ENCODE peak calls at places on chromosomes 7 and 10, in ten cellular contexts. One of them, this sample, is unnamed.

GRCh38 chr7:7699970-7700369 is 18.4 kb downstream of the RPA3 start:
- DNase-seq in tibial nerve: no peak
- DNase-seq in A549: no peak
- DNase-seq in H1: no peak
- DNase-seq in transverse colon: no peak
- DNase-seq in stomach: no peak
- DNase-seq in sigmoid colon: no peak
- DNase-seq in ovary: no peak
- DNase-seq in suprapubic skin: no peak
- DNase-seq in K562: no peak
- DNase-seq in this sample: no peak

GRCh38 chr10:20004087-20004523 is 187.9 kb downstream of the PLXDC2 start:
- DNase-seq in tibial nerve: no peak
- DNase-seq in A549: no peak
- DNase-seq in H1: no peak
- DNase-seq in transverse colon: peak
- DNase-seq in stomach: no peak
- DNase-seq in sigmoid colon: peak
- DNase-seq in ovary: peak
- DNase-seq in suprapubic skin: no peak
- DNase-seq in K562: no peak
- DNase-seq in this sample: no peak

GRCh38 chr7:28411876-28412662 is at the start of gene CREB5:
- DNase-seq in tibial nerve: no peak
- DNase-seq in A549: peak
- DNase-seq in H1: no peak
- DNase-seq in transverse colon: no peak
- DNase-seq in stomach: no peak
- DNase-seq in sigmoid colon: no peak
- DNase-seq in ovary: no peak
- DNase-seq in suprapubic skin: no peak
- DNase-seq in K562: no peak
- DNase-seq in this sample: no peak

GRCh38 chr7:8176370-8177081 is 85.4 kb downstream of the ICA1 start:
- DNase-seq in tibial nerve: no peak
- DNase-seq in A549: no peak
- DNase-seq in H1: no peak
- DNase-seq in transverse colon: peak
- DNase-seq in stomach: no peak
- DNase-seq in sigmoid colon: no peak
- DNase-seq in ovary: no peak
- DNase-seq in suprapubic skin: no peak
- DNase-seq in K562: no peak
- DNase-seq in this sample: peak

GRCh38 chr7:113907617-113908016 is 11.2 kb downstream of the PPP1R3A start:
- DNase-seq in tibial nerve: no peak
- DNase-seq in A549: no peak
- DNase-seq in H1: no peak
- DNase-seq in transverse colon: no peak
- DNase-seq in stomach: no peak
- DNase-seq in sigmoid colon: no peak
- DNase-seq in ovary: no peak
- DNase-seq in suprapubic skin: no peak
- DNase-seq in K562: no peak
- DNase-seq in this sample: no peak

GRCh38 chr10:59905066-59905734 is 1.2 kb downstream of the CCDC6 start:
- DNase-seq in tibial nerve: no peak
- DNase-seq in A549: no peak
- DNase-seq in H1: peak
- DNase-seq in transverse colon: peak
- DNase-seq in stomach: peak
- DNase-seq in sigmoid colon: peak
- DNase-seq in ovary: peak
- DNase-seq in suprapubic skin: no peak
- DNase-seq in K562: no peak
- DNase-seq in this sample: peak

GRCh38 chr10:88156341-88156740 is 292.9 kb downstream of the PTEN start:
- DNase-seq in tibial nerve: no peak
- DNase-seq in A549: no peak
- DNase-seq in H1: no peak
- DNase-seq in transverse colon: no peak
- DNase-seq in stomach: no peak
- DNase-seq in sigmoid colon: no peak
- DNase-seq in ovary: no peak
- DNase-seq in suprapubic skin: no peak
- DNase-seq in K562: no peak
- DNase-seq in this sample: no peak

GRCh38 chr7:109259151-109259550 is 689.5 kb downstream of the DNAJB9 start:
- DNase-seq in tibial nerve: no peak
- DNase-seq in A549: no peak
- DNase-seq in H1: no peak
- DNase-seq in transverse colon: no peak
- DNase-seq in stomach: no peak
- DNase-seq in sigmoid colon: no peak
- DNase-seq in ovary: no peak
- DNase-seq in suprapubic skin: no peak
- DNase-seq in K562: no peak
- DNase-seq in this sample: no peak

GRCh38 chr10:71205468-71205867 is 6.9 kb upstream of the UNC5B start:
- DNase-seq in tibial nerve: no peak
- DNase-seq in A549: no peak
- DNase-seq in H1: no peak
- DNase-seq in transverse colon: no peak
- DNase-seq in stomach: no peak
- DNase-seq in sigmoid colon: no peak
- DNase-seq in ovary: no peak
- DNase-seq in suprapubic skin: no peak
- DNase-seq in K562: no peak
- DNase-seq in this sample: no peak

GRCh38 chr10:1399431-1400120 is 337.7 kb downstream of the ADARB2 start:
- DNase-seq in tibial nerve: no peak
- DNase-seq in A549: no peak
- DNase-seq in H1: peak
- DNase-seq in transverse colon: no peak
- DNase-seq in stomach: peak
- DNase-seq in sigmoid colon: no peak
- DNase-seq in ovary: no peak
- DNase-seq in suprapubic skin: no peak
- DNase-seq in K562: no peak
- DNase-seq in this sample: no peak

GRCh38 chr7:72706521-72706920 is 121.5 kb downstream of the TYW1B start:
- DNase-seq in tibial nerve: no peak
- DNase-seq in A549: no peak
- DNase-seq in H1: no peak
- DNase-seq in transverse colon: no peak
- DNase-seq in stomach: no peak
- DNase-seq in sigmoid colon: no peak
- DNase-seq in ovary: no peak
- DNase-seq in suprapubic skin: no peak
- DNase-seq in K562: no peak
- DNase-seq in this sample: no peak

GRCh38 chr7:32587431-32587948 is 92.2 kb downstream of the AVL9 start:
- DNase-seq in tibial nerve: no peak
- DNase-seq in A549: peak
- DNase-seq in H1: no peak
- DNase-seq in transverse colon: no peak
- DNase-seq in stomach: no peak
- DNase-seq in sigmoid colon: no peak
- DNase-seq in ovary: peak
- DNase-seq in suprapubic skin: no peak
- DNase-seq in K562: no peak
- DNase-seq in this sample: no peak

GRCh38 chr7:107394301-107394700 is 75.6 kb upstream of the GPR22 start:
- DNase-seq in tibial nerve: no peak
- DNase-seq in A549: no peak
- DNase-seq in H1: no peak
- DNase-seq in transverse colon: no peak
- DNase-seq in stomach: no peak
- DNase-seq in sigmoid colon: no peak
- DNase-seq in ovary: no peak
- DNase-seq in suprapubic skin: no peak
- DNase-seq in K562: no peak
- DNase-seq in this sample: no peak

GRCh38 chr10:12388671-12389070 is 39.3 kb downstream of the CAMK1D start:
- DNase-seq in tibial nerve: no peak
- DNase-seq in A549: no peak
- DNase-seq in H1: no peak
- DNase-seq in transverse colon: no peak
- DNase-seq in stomach: no peak
- DNase-seq in sigmoid colon: no peak
- DNase-seq in ovary: no peak
- DNase-seq in suprapubic skin: peak
- DNase-seq in K562: no peak
- DNase-seq in this sample: no peak

GRCh38 chr7:5630670-5631069 is 150.8 kb downstream of the RNF216 start:
- DNase-seq in tibial nerve: no peak
- DNase-seq in A549: no peak
- DNase-seq in H1: no peak
- DNase-seq in transverse colon: no peak
- DNase-seq in stomach: no peak
- DNase-seq in sigmoid colon: no peak
- DNase-seq in ovary: no peak
- DNase-seq in suprapubic skin: no peak
- DNase-seq in K562: no peak
- DNase-seq in this sample: no peak

GRCh38 chr7:22356010-22356854 is 722 bp downstream of the RAPGEF5 start:
- DNase-seq in tibial nerve: no peak
- DNase-seq in A549: no peak
- DNase-seq in H1: peak
- DNase-seq in transverse colon: peak
- DNase-seq in stomach: peak
- DNase-seq in sigmoid colon: no peak
- DNase-seq in ovary: no peak
- DNase-seq in suprapubic skin: no peak
- DNase-seq in K562: no peak
- DNase-seq in this sample: peak
- TF ChIP-seq POLR2A in tibial nerve: no peak
- TF ChIP-seq POLR2A in A549: no peak
- TF ChIP-seq POLR2A in H1: no peak
- TF ChIP-seq POLR2A in transverse colon: peak
- TF ChIP-seq POLR2A in stomach: no peak
- TF ChIP-seq POLR2A in sigmoid colon: no peak
- TF ChIP-seq POLR2A in ovary: no peak
- TF ChIP-seq POLR2A in suprapubic skin: no peak
- TF ChIP-seq POLR2A in K562: no peak
- TF ChIP-seq POLR2A in this sample: no peak

DNA sequence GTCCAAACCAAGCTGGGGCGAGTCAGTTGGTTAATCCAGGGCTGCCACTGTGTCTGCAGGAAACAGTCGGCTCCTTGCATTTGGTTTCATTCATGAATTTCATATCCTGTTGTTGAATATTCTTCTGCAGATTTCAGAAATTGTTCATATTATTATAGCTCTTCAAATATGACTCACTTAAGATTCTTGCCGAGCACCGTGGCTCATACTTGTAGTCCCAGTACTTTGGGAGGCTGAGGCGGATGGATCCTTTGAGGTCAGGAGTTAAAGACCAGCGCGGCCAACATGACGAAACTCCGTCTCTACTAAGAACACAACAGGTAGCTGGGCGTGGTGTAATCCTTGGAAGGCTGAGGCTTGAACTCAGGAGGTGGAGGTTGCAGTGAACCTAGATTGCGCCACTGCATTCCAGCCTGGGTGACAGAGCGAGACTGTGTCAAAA is 24.0 kb downstream of the PFKP start:
- DNase-seq in tibial nerve: no peak
- DNase-seq in A549: peak
- DNase-seq in H1: no peak
- DNase-seq in transverse colon: no peak
- DNase-seq in stomach: peak
- DNase-seq in sigmoid colon: no peak
- DNase-seq in ovary: no peak
- DNase-seq in suprapubic skin: no peak
- DNase-seq in K562: no peak
- DNase-seq in this sample: no peak
- TF ChIP-seq EP300 in tibial nerve: no peak
- TF ChIP-seq EP300 in A549: peak
- TF ChIP-seq EP300 in H1: no peak
- TF ChIP-seq EP300 in transverse colon: no peak
- TF ChIP-seq EP300 in stomach: no peak
- TF ChIP-seq EP300 in sigmoid colon: no peak
- TF ChIP-seq EP300 in ovary: no peak
- TF ChIP-seq EP300 in suprapubic skin: no peak
- TF ChIP-seq EP300 in K562: no peak
- TF ChIP-seq EP300 in this sample: peak

GRCh38 chr7:20198295-20198694 is 18.9 kb downstream of the MACC1 start:
- DNase-seq in tibial nerve: no peak
- DNase-seq in A549: no peak
- DNase-seq in H1: no peak
- DNase-seq in transverse colon: no peak
- DNase-seq in stomach: no peak
- DNase-seq in sigmoid colon: no peak
- DNase-seq in ovary: no peak
- DNase-seq in suprapubic skin: no peak
- DNase-seq in K562: no peak
- DNase-seq in this sample: no peak

GRCh38 chr7:20199015-20199737 is 18.0 kb downstream of the MACC1 start:
- DNase-seq in tibial nerve: no peak
- DNase-seq in A549: peak
- DNase-seq in H1: no peak
- DNase-seq in transverse colon: peak
- DNase-seq in stomach: peak
- DNase-seq in sigmoid colon: no peak
- DNase-seq in ovary: no peak
- DNase-seq in suprapubic skin: no peak
- DNase-seq in K562: peak
- DNase-seq in this sample: peak

GRCh38 chr7:20200965-20201364 is 16.2 kb downstream of the MACC1 start:
- DNase-seq in tibial nerve: no peak
- DNase-seq in A549: no peak
- DNase-seq in H1: no peak
- DNase-seq in transverse colon: no peak
- DNase-seq in stomach: no peak
- DNase-seq in sigmoid colon: no peak
- DNase-seq in ovary: no peak
- DNase-seq in suprapubic skin: no peak
- DNase-seq in K562: no peak
- DNase-seq in this sample: no peak

GRCh38 chr7:20201380-20201779 is 15.8 kb downstream of the MACC1 start:
- DNase-seq in tibial nerve: no peak
- DNase-seq in A549: no peak
- DNase-seq in H1: no peak
- DNase-seq in transverse colon: peak
- DNase-seq in stomach: no peak
- DNase-seq in sigmoid colon: no peak
- DNase-seq in ovary: no peak
- DNase-seq in suprapubic skin: no peak
- DNase-seq in K562: no peak
- DNase-seq in this sample: no peak

GRCh38 chr7:20200361-20200760 is 16.8 kb downstream of the MACC1 start:
- DNase-seq in tibial nerve: no peak
- DNase-seq in A549: no peak
- DNase-seq in H1: no peak
- DNase-seq in transverse colon: no peak
- DNase-seq in stomach: no peak
- DNase-seq in sigmoid colon: no peak
- DNase-seq in ovary: no peak
- DNase-seq in suprapubic skin: no peak
- DNase-seq in K562: no peak
- DNase-seq in this sample: no peak
- H3K27ac ChIP-seq in tibial nerve: no peak
- H3K27ac ChIP-seq in A549: no peak
- H3K27ac ChIP-seq in H1: no peak
- H3K27ac ChIP-seq in transverse colon: peak
- H3K27ac ChIP-seq in stomach: no peak
- H3K27ac ChIP-seq in sigmoid colon: no peak
- H3K27ac ChIP-seq in ovary: no peak
- H3K27ac ChIP-seq in suprapubic skin: no peak
- H3K27ac ChIP-seq in K562: peak
- H3K27ac ChIP-seq in this sample: no peak

GRCh38 chr10:97676770-97677581 is 10.1 kb downstream of the AVPI1 start:
- DNase-seq in tibial nerve: no peak
- DNase-seq in A549: peak
- DNase-seq in H1: peak
- DNase-seq in transverse colon: peak
- DNase-seq in stomach: peak
- DNase-seq in sigmoid colon: no peak
- DNase-seq in ovary: no peak
- DNase-seq in suprapubic skin: no peak
- DNase-seq in K562: peak
- DNase-seq in this sample: peak
- TF ChIP-seq POLR2A in tibial nerve: no peak
- TF ChIP-seq POLR2A in A549: no peak
- TF ChIP-seq POLR2A in H1: no peak
- TF ChIP-seq POLR2A in transverse colon: no peak
- TF ChIP-seq POLR2A in stomach: no peak
- TF ChIP-seq POLR2A in sigmoid colon: no peak
- TF ChIP-seq POLR2A in ovary: no peak
- TF ChIP-seq POLR2A in suprapubic skin: no peak
- TF ChIP-seq POLR2A in K562: peak
- TF ChIP-seq POLR2A in this sample: no peak

This sample was measured in upper lobe of left lung.